ENCODE peak calls at places on chromosomes 6 and 20, in ten cellular contexts. One of them, this sample, is unnamed.

GRCh38 chr20:36808317-36809257 is 35.0 kb upstream of the DSN1 start:
- DNase-seq in A673: peak
- DNase-seq in brain microvascular endothelial cell: peak
- DNase-seq in HL-60: peak
- DNase-seq in cardiac muscle cell: peak
- DNase-seq in psoas muscle: peak
- DNase-seq in MM.1S: peak
- DNase-seq in endodermal cell: peak
- DNase-seq in GM23248: peak
- DNase-seq in colonic mucosa: peak
- DNase-seq in this sample: peak

GRCh38 chr6:142285235-142286087 is 16.3 kb upstream of the ADGRG6 start:
- DNase-seq in colonic mucosa: no peak
- DNase-seq in A673: no peak
- DNase-seq in cardiac muscle cell: no peak
- DNase-seq in endodermal cell: no peak
- DNase-seq in HL-60: no peak
- DNase-seq in brain microvascular endothelial cell: no peak
- DNase-seq in GM23248: no peak
- DNase-seq in MM.1S: no peak
- DNase-seq in psoas muscle: no peak
- DNase-seq in this sample: no peak

GRCh38 chr20:33606114-33606771 is 55.9 kb upstream of the C20orf144 start:
- DNase-seq in colonic mucosa: no peak
- DNase-seq in brain microvascular endothelial cell: no peak
- DNase-seq in A673: no peak
- DNase-seq in MM.1S: peak
- DNase-seq in HL-60: no peak
- DNase-seq in GM23248: no peak
- DNase-seq in cardiac muscle cell: no peak
- DNase-seq in endodermal cell: no peak
- DNase-seq in psoas muscle: no peak
- DNase-seq in this sample: no peak

GRCh38 chr20:49361872-49362663 is 84.2 kb upstream of the ZNFX1 start:
- DNase-seq in GM23248: no peak
- DNase-seq in psoas muscle: no peak
- DNase-seq in colonic mucosa: no peak
- DNase-seq in cardiac muscle cell: no peak
- DNase-seq in endodermal cell: no peak
- DNase-seq in MM.1S: no peak
- DNase-seq in HL-60: no peak
- DNase-seq in A673: no peak
- DNase-seq in brain microvascular endothelial cell: no peak
- DNase-seq in this sample: no peak

GRCh38 chr20:25584905-25585704 is at the start of gene NINL:
- DNase-seq in MM.1S: no peak
- DNase-seq in endodermal cell: peak
- DNase-seq in A673: peak
- DNase-seq in HL-60: no peak
- DNase-seq in colonic mucosa: peak
- DNase-seq in GM23248: peak
- DNase-seq in brain microvascular endothelial cell: no peak
- DNase-seq in cardiac muscle cell: peak
- DNase-seq in psoas muscle: peak
- DNase-seq in this sample: peak

GRCh38 chr6:15481892-15482291 is 180.9 kb downstream of the DTNBP1 start:
- DNase-seq in A673: no peak
- DNase-seq in endodermal cell: peak
- DNase-seq in GM23248: no peak
- DNase-seq in HL-60: no peak
- DNase-seq in colonic mucosa: no peak
- DNase-seq in psoas muscle: no peak
- DNase-seq in brain microvascular endothelial cell: no peak
- DNase-seq in MM.1S: peak
- DNase-seq in cardiac muscle cell: no peak
- DNase-seq in this sample: no peak

GRCh38 chr6:97586344-97586743 is 303.3 kb upstream of the MMS22L start:
- DNase-seq in GM23248: peak
- DNase-seq in endodermal cell: peak
- DNase-seq in A673: peak
- DNase-seq in colonic mucosa: no peak
- DNase-seq in HL-60: no peak
- DNase-seq in brain microvascular endothelial cell: peak
- DNase-seq in MM.1S: no peak
- DNase-seq in psoas muscle: no peak
- DNase-seq in cardiac muscle cell: no peak
- DNase-seq in this sample: no peak

GRCh38 chr6:142902636-142903053 is 42.3 kb downstream of the HIVEP2 start:
- DNase-seq in psoas muscle: peak
- DNase-seq in HL-60: no peak
- DNase-seq in MM.1S: no peak
- DNase-seq in colonic mucosa: peak
- DNase-seq in A673: no peak
- DNase-seq in endodermal cell: no peak
- DNase-seq in GM23248: peak
- DNase-seq in cardiac muscle cell: peak
- DNase-seq in brain microvascular endothelial cell: peak
- DNase-seq in this sample: peak

DNA sequence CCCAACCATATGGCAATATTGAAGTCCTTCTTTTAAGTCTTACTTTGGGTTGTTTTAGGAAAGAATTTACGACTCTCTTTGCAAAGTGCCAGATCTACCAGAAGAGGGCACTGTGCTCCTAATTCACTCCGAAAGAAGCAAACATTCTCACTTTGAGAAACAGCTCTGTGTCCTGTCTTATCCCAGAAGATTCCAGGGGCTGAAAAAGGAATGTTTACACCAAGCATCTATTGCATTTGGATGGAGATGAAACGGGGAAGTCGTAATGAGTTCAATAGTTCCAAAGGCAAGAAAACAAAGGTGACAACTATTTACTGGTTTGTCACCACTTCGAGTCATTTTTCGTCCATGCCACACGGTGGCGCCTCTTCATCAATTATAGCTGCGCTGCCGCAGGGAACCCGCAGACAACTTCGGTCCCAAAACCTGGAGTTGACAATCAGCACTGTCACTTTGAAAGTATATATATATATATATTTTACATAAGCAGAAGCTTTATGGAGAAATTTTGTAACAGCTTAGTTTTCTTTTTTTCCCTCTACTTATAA is 121.6 kb downstream of the MOXD1 start:
- DNase-seq in brain microvascular endothelial cell: peak
- DNase-seq in HL-60: peak
- DNase-seq in GM23248: peak
- DNase-seq in endodermal cell: peak
- DNase-seq in colonic mucosa: peak
- DNase-seq in cardiac muscle cell: peak
- DNase-seq in A673: peak
- DNase-seq in MM.1S: peak
- DNase-seq in psoas muscle: peak
- DNase-seq in this sample: peak
- H3K27ac ChIP-seq in brain microvascular endothelial cell: no peak
- H3K27ac ChIP-seq in HL-60: no peak
- H3K27ac ChIP-seq in GM23248: no peak
- H3K27ac ChIP-seq in endodermal cell: no peak
- H3K27ac ChIP-seq in colonic mucosa: no peak
- H3K27ac ChIP-seq in cardiac muscle cell: no peak
- H3K27ac ChIP-seq in A673: no peak
- H3K27ac ChIP-seq in MM.1S: no peak
- H3K27ac ChIP-seq in psoas muscle: no peak
- H3K27ac ChIP-seq in this sample: no peak

GRCh38 chr6:158647501-158647900 is 2.4 kb upstream of the SYTL3 start:
- DNase-seq in GM23248: no peak
- DNase-seq in cardiac muscle cell: no peak
- DNase-seq in psoas muscle: no peak
- DNase-seq in A673: no peak
- DNase-seq in MM.1S: no peak
- DNase-seq in brain microvascular endothelial cell: no peak
- DNase-seq in colonic mucosa: peak
- DNase-seq in endodermal cell: peak
- DNase-seq in HL-60: no peak
- DNase-seq in this sample: no peak
- H3K27ac ChIP-seq in GM23248: peak
- H3K27ac ChIP-seq in cardiac muscle cell: peak
- H3K27ac ChIP-seq in psoas muscle: no peak
- H3K27ac ChIP-seq in A673: no peak
- H3K27ac ChIP-seq in MM.1S: no peak
- H3K27ac ChIP-seq in brain microvascular endothelial cell: no peak
- H3K27ac ChIP-seq in colonic mucosa: no peak
- H3K27ac ChIP-seq in endodermal cell: no peak
- H3K27ac ChIP-seq in HL-60: no peak
- H3K27ac ChIP-seq in this sample: no peak

GRCh38 chr6:156685823-156686428 is 91.3 kb upstream of the ARID1B start:
- DNase-seq in MM.1S: no peak
- DNase-seq in GM23248: no peak
- DNase-seq in HL-60: no peak
- DNase-seq in psoas muscle: no peak
- DNase-seq in colonic mucosa: peak
- DNase-seq in cardiac muscle cell: no peak
- DNase-seq in brain microvascular endothelial cell: no peak
- DNase-seq in endodermal cell: no peak
- DNase-seq in A673: no peak
- DNase-seq in this sample: no peak
- H3K27ac ChIP-seq in MM.1S: peak
- H3K27ac ChIP-seq in GM23248: peak
- H3K27ac ChIP-seq in HL-60: peak
- H3K27ac ChIP-seq in psoas muscle: peak
- H3K27ac ChIP-seq in colonic mucosa: peak
- H3K27ac ChIP-seq in cardiac muscle cell: peak
- H3K27ac ChIP-seq in brain microvascular endothelial cell: peak
- H3K27ac ChIP-seq in endodermal cell: peak
- H3K27ac ChIP-seq in A673: peak
- H3K27ac ChIP-seq in this sample: peak

DNA sequence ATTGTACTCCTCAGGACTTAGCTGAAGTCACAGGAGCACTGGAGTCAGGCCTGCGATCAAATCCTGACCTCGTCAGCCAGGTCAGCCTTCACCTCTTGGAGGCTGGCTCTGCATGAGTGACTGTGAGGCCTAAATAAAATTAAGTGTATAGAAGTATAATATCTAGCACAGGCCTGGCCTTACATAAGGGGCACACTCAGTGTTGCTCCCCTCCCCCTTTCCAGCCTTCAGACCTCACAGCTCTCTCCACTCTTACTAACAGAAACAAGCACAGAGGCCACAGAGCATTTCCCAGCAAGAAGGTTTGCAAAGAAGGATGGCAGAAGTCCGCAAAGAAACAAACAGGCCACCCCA is 84.8 kb downstream of the TRERF1 start:
- DNase-seq in endodermal cell: no peak
- DNase-seq in brain microvascular endothelial cell: no peak
- DNase-seq in psoas muscle: no peak
- DNase-seq in MM.1S: no peak
- DNase-seq in GM23248: no peak
- DNase-seq in cardiac muscle cell: no peak
- DNase-seq in colonic mucosa: no peak
- DNase-seq in HL-60: no peak
- DNase-seq in A673: no peak
- DNase-seq in this sample: no peak
- H3K27ac ChIP-seq in endodermal cell: no peak
- H3K27ac ChIP-seq in brain microvascular endothelial cell: no peak
- H3K27ac ChIP-seq in psoas muscle: no peak
- H3K27ac ChIP-seq in MM.1S: peak
- H3K27ac ChIP-seq in GM23248: no peak
- H3K27ac ChIP-seq in cardiac muscle cell: peak
- H3K27ac ChIP-seq in colonic mucosa: peak
- H3K27ac ChIP-seq in HL-60: peak
- H3K27ac ChIP-seq in A673: no peak
- H3K27ac ChIP-seq in this sample: peak

This sample was measured in upper lobe of left lung.